ENCODE peak calls at places on chromosomes 1 and 21, in six cellular contexts. H, K, E, A, J and U are unnamed samples.

GRCh38 chr1:179082308-179083030 is 599 bp downstream of the TOR3A start:
- DNase-seq in H (peak; percentile 33), K (peak; percentile 42), E (peak; percentile 63), A (no peak), J (no peak), U (no peak)

GRCh38 chr1:177200290-177200689 is 29.5 kb downstream of the BRINP2 start:
- DNase-seq in H (no peak), K (no peak), E (no peak), A (no peak), J (no peak), U (no peak)

GRCh38 chr1:54460346-54460745 is 54.2 kb upstream of the SSBP3 start:
- DNase-seq in H (no peak), K (no peak), E (no peak), A (no peak), J (no peak), U (no peak)

GRCh38 chr1:227946624-227947424 is 908 bp downstream of the WNT9A start:
- DNase-seq in H (peak; percentile 71), K (peak; percentile 44), E (peak; percentile 85), A (peak; percentile 46), J (no peak), U (peak; percentile 84)

GRCh38 chr1:1435094-1435903 is at the start of gene VWA1:
- DNase-seq in H (no peak), K (peak; percentile 74), E (no peak), A (peak; percentile 58), J (no peak), U (peak; percentile 72)

GRCh38 chr1:156692958-156693857 is 12.2 kb downstream of the CRABP2 start:
- DNase-seq in H (peak; percentile 81), K (no peak), E (peak; percentile 98), A (no peak), J (peak; percentile 94), U (peak; percentile 98)

GRCh38 chr1:115671176-115672062 is 29.6 kb downstream of the VANGL1 start:
- DNase-seq in H (no peak), K (no peak), E (no peak), A (peak; percentile 69), J (no peak), U (no peak)

GRCh38 chr1:87131809-87132663 is 196.6 kb upstream of the LMO4 start:
- DNase-seq in H (peak; percentile 80), K (peak; percentile 72), E (peak; percentile 76), A (peak; percentile 64), J (peak; percentile 23), U (peak; percentile 79)

GRCh38 chr1:39842726-39843305 is 40.5 kb downstream of the TRIT1 start:
- DNase-seq in H (no peak), K (no peak), E (no peak), A (no peak), J (no peak), U (no peak)

GRCh38 chr1:93503163-93503562 is 55.2 kb downstream of the FNBP1L start:
- DNase-seq in H (no peak), K (no peak), E (no peak), A (no peak), J (no peak), U (no peak)

GRCh38 chr1:223831755-223832636 is 13.8 kb downstream of the TP53BP2 start:
- DNase-seq in H (no peak), K (peak; percentile 72), E (no peak), A (peak; percentile 88), J (no peak), U (no peak)

GRCh38 chr1:25699501-25700089 is 83.0 kb downstream of the MAN1C1 start:
- DNase-seq in H (no peak), K (peak; percentile 36), E (no peak), A (no peak), J (no peak), U (no peak)

GRCh38 chr1:233328661-233329498 is 1.4 kb downstream of the MAP3K21 start:
- DNase-seq in H (no peak), K (no peak), E (peak; percentile 48), A (no peak), J (no peak), U (peak; percentile 35)

GRCh38 chr21:44712203-44713028 is 1.0 kb upstream of the TSPEAR start:
- DNase-seq in H (no peak), K (no peak), E (peak; percentile 31), A (no peak), J (no peak), U (no peak)

GRCh38 chr1:161307230-161307768 is 2.5 kb downstream of the MPZ start:
- DNase-seq in H (no peak), K (peak; percentile 83), E (no peak), A (peak; percentile 50), J (no peak), U (peak; percentile 13)

GRCh38 chr21:40334159-40334558 is 466.9 kb downstream of the PCP4 start:
- DNase-seq in H (no peak), K (no peak), E (no peak), A (no peak), J (no peak), U (no peak)

GRCh38 chr21:40335689-40336088 is 468.5 kb downstream of the PCP4 start:
- DNase-seq in H (no peak), K (no peak), E (no peak), A (no peak), J (no peak), U (no peak)

GRCh38 chr21:40331804-40332203 is 464.6 kb downstream of the PCP4 start:
- DNase-seq in H (no peak), K (no peak), E (no peak), A (no peak), J (no peak), U (no peak)

GRCh38 chr21:40331182-40331581 is 463.9 kb downstream of the PCP4 start:
- DNase-seq in H (no peak), K (no peak), E (no peak), A (no peak), J (no peak), U (no peak)

DNA sequence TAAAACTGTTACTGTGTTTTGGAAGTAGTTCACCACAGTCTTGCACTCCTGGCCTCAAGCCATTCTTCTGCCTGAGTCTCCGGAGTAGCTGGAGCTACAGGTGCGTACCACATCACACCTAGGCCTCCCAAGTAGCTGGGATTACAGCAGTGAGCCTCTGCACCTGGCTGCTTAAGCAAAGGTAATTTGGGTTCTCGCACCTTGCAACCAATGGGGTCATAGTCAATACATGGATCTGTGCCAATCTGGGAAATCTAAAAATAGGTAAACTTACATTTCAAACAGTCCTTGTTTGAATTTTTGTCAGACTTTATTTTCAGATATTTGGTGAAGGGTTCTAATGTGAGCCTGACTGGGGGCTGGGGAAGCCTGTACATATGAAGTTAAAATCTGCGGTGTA is 466.5 kb downstream of the PCP4 start:
- DNase-seq in H (no peak), K (no peak), E (no peak), A (no peak), J (no peak), U (no peak)
- H2BK15ac ChIP-seq in H (no peak overlapping the region), K (no peak overlapping the region), E (no peak overlapping the region), A (no peak overlapping the region), J (no peak overlapping the region), U (no peak overlapping the region)

DNA sequence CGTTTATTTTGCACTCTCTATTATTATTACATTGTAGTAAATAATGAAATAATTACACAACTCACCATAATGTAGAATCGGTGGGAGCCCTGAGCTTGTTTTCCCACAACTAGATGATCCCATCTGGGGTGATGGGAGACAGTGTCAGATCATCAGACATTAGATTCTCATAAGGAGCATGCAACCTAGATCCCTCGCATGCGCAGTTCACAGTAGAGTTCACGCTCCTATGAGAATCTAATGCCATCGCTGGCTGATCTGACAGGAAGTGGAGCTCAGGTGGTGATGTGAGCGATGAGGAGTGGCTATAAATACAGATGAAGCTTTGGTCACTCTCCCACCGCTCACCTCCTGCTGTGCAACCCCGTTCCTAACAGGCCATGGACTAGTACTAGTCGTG is 112.1 kb downstream of the ROR1 start:
- DNase-seq in H (no peak), K (no peak), E (no peak), A (no peak), J (no peak), U (no peak)
- H2BK15ac ChIP-seq in H (no peak overlapping the region), K (no peak overlapping the region), E (no peak overlapping the region), A (no peak overlapping the region), J (no peak overlapping the region), U (no peak overlapping the region)

GRCh38 chr1:66791621-66792610 is 9.2 kb downstream of the INSL5 start:
- DNase-seq in H (no peak), K (no peak), E (no peak), A (no peak), J (no peak), U (no peak)

GRCh38 chr1:66788231-66788939 is 12.7 kb downstream of the INSL5 start:
- DNase-seq in H (no peak), K (no peak), E (no peak), A (no peak), J (no peak), U (no peak)

DNA sequence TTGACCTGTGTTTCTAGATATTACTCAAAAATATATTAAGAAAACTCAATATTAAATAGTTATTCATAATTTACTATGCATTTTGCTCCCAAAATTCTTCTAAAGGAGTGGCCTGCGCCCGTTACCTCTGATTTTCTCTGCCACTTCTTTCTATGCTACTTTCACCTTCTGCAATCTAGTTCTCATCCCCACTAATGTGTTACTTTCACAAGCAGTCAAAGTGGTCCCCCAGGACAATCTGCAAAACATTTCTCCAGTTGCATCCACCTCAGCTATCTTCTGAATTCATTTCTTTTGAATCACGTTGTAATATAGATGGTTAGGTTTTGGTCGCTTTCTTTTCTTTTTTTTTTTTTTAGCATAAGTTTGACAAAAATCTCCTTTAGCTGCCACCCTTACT is 13.4 kb downstream of the INSL5 start:
- DNase-seq in H (no peak), K (no peak), E (no peak), A (no peak), J (no peak), U (no peak)
- H2BK15ac ChIP-seq in H (no peak overlapping the region), K (no peak overlapping the region), E (no peak overlapping the region), A (no peak overlapping the region), J (no peak overlapping the region), U (no peak overlapping the region)

DNA sequence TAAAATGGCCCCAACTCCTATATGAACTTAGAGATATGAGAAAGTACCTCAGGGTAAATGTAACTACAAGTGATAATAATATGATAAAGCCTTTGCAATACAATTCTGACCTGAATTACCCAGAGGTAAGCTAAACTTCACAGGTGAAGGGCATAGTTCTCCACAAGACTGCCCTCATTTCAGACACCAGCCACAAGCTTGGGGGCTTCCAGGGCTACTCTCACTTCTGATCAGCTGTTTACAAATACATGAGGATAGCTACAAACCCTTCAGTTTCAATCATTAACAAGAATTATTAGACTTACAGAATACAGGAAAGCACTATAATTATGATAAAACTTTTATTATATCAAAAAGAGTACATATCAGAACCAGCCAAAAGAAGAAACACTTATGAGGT is 18.7 kb upstream of the DPH5 start:
- DNase-seq in H (no peak), K (no peak), E (no peak), A (no peak), J (no peak), U (no peak)
- H2BK15ac ChIP-seq in H (no peak overlapping the region), K (no peak overlapping the region), E (no peak overlapping the region), A (no peak overlapping the region), J (no peak overlapping the region), U (no peak overlapping the region)

GRCh38 chr1:59819566-59820438 is 5.1 kb downstream of the HOOK1 start:
- DNase-seq in H (no peak), K (no peak), E (no peak), A (no peak), J (no peak), U (no peak)
- H2BK15ac ChIP-seq in H (no peak overlapping the region), K (no peak overlapping the region), E (no peak overlapping the region), A (no peak overlapping the region), J (no peak overlapping the region), U (no peak overlapping the region)

DNA sequence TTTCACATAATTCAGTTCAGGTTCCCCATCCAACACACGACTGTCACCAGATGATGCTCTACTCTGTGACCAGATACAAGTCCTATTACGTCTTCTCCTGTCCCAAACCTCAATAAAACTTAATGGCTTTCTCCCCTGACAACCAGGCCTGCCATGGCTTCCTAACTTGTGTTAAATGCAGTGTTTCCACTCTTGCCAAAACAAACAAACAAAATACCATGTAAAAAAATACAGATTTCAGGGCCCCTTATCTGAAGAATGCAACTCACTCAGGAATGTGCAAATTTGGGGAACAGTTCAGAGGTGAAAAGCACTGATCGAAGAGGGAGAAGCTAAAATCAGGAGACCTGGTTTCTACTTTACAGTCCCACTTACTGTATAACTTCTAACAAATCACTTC is 863 bp upstream of the NUF2 start:
- DNase-seq in H (no peak), K (peak; percentile 7), E (no peak), A (no peak), J (no peak), U (peak; percentile 85)
- H2BK15ac ChIP-seq in H (no peak overlapping the region), K (no peak overlapping the region), E (no peak overlapping the region), A (peak overlapping the region; percentile 17), J (no peak overlapping the region), U (no peak overlapping the region)